ENCODE peak calls at places on chromosomes 4 and X, in four cellular contexts. B is naive thymus-derived CD4-positive, alpha-beta T cell; C is mesendoderm; A is RWPE2. Q is an unnamed sample.

GRCh38 chr4:168743576-168743975 is 246.7 kb downstream of the PALLD start:
- DNase-seq in B (no peak), C (no peak), A (no peak), Q (no peak)

GRCh38 chrX:119708936-119709335 is 16.0 kb upstream of the SEPTIN6 start:
- DNase-seq in B (no peak), A (no peak), C (no peak), Q (no peak)

GRCh38 chr4:88745581-88746163 is 48.0 kb upstream of the NAP1L5 start:
- DNase-seq in A (no peak), B (no peak), C (no peak), Q (no peak)

GRCh38 chr4:184453402-184454160 is 20.8 kb downstream of the IRF2 start:
- DNase-seq in C (peak; percentile 79), B (peak; percentile 14), A (no peak), Q (peak; percentile 11)

GRCh38 chr4:20432098-20432497 is 180.4 kb downstream of the SLIT2 start:
- DNase-seq in A (no peak), B (no peak), C (peak; percentile 6), Q (no peak)

GRCh38 chrX:108439961-108440696 is 491 bp downstream of the COL4A5 start:
- DNase-seq in A (no peak), B (no peak), C (no peak), Q (no peak)

GRCh38 chr4:119646347-119647071 is 17.9 kb upstream of the PDE5A start:
- DNase-seq in A (no peak), C (no peak), B (no peak), Q (no peak)

GRCh38 chr4:87465739-87466366 is 43.5 kb downstream of the NUDT9 start:
- DNase-seq in B (no peak), C (peak; percentile 52), A (no peak), Q (peak; percentile 68)

GRCh38 chrX:51496501-51497291 is at the start of gene NUDT11:
- DNase-seq in A (peak; percentile 72), B (no peak), C (peak; percentile 81), Q (peak; percentile 8)

GRCh38 chrX:47078129-47079043 is at the start of gene RGN:
- DNase-seq in C (peak; percentile 26), A (no peak), B (no peak), Q (no peak)

GRCh38 chr4:5758741-5759140 is 47.7 kb downstream of the EVC start:
- DNase-seq in B (no peak), A (peak; percentile 93), C (no peak), Q (no peak)

GRCh38 chr4:188308142-188308541 is 168.9 kb downstream of the TRIML1 start:
- DNase-seq in A (no peak), C (no peak), B (no peak), Q (no peak)

GRCh38 chr4:163755013-163755412 is 260.5 kb downstream of the TMA16 start:
- DNase-seq in B (no peak), C (peak; percentile 14), A (no peak), Q (peak; percentile 51)

GRCh38 chrX:8607326-8607725 is 124.6 kb downstream of the ANOS1 start:
- DNase-seq in C (peak; percentile 2), A (no peak), B (no peak), Q (no peak)

GRCh38 chr4:94741304-94741703 is 16.5 kb upstream of the BMPR1B start:
- DNase-seq in B (no peak), C (no peak), A (no peak), Q (no peak)

GRCh38 chr4:113760852-113761681 is 471 bp downstream of the CAMK2D start:
- DNase-seq in B (peak; percentile 21), A (peak; percentile 76), C (peak; percentile 87), Q (peak; percentile 47)

GRCh38 chr4:57342406-57342805 is 232.2 kb upstream of the IGFBP7 start:
- DNase-seq in B (no peak), C (no peak), A (no peak), Q (no peak)

GRCh38 chr4:152605641-152606304 is 69.9 kb upstream of the FBXW7 start:
- DNase-seq in A (no peak), C (peak; percentile 94), B (no peak), Q (no peak)

GRCh38 chrX:118345045-118345400 is 883 bp upstream of the WDR44 start:
- DNase-seq in A (no peak), B (no peak), C (no peak), Q (no peak)

GRCh38 chr4:10396181-10396580 is 61.0 kb downstream of the ZNF518B start:
- DNase-seq in A (peak; percentile 71), B (no peak), C (no peak), Q (peak; percentile 24)

GRCh38 chrX:23292979-23293651 is 41.5 kb upstream of the PTCHD1 start:
- DNase-seq in C (no peak), A (no peak), B (no peak), Q (no peak)

GRCh38 chrX:39693298-39693697 is 404.5 kb downstream of the BCOR start:
- DNase-seq in A (no peak), B (no peak), C (peak; percentile 70), Q (no peak)

GRCh38 chrX:150899191-150899757 is 806 bp upstream of the CD99L2 start:
- DNase-seq in B (peak; percentile 11), C (peak; percentile 59), A (no peak), Q (peak; percentile 62)

GRCh38 chr4:125315571-125316390 is 1.0 kb downstream of the FAT4 start:
- DNase-seq in C (peak; percentile 79), A (no peak), B (no peak), Q (no peak)

DNA sequence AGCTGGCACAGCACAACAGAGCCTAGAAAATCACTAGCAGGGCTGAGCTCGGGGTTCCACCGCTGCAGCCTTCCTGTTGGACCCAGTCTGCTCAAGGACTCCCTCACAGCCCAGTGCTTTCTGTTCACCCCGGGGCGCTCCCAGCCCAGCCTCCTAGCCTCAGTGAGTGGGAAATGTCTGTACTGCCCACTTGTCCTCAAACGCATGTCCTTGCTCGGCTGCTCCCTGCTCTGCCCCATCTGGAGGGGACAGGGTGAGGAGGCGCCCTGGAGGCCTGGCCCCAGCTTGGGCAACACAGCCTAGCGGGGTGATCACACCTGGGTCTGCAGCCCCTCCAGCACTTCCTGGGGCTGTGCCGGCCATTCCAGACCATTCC is 11.9 kb upstream of the CCNQ start:
- DNase-seq in C (no peak), A (no peak), B (no peak), Q (no peak)
- H3K4me3 ChIP-seq in C (no peak overlapping the region), A (no peak overlapping the region), B (peak overlapping the region; percentile 44), Q (no peak overlapping the region)

GRCh38 chrX:16839224-16839851 is 30.8 kb downstream of the RBBP7 start:
- DNase-seq in A (no peak), C (peak; percentile 14), B (no peak), Q (no peak)
- H3K36me3 ChIP-seq in A (peaks cover 44% of the 10 kb centered on the region), C (no peaks in the 10 kb centered on the region), B (peaks cover 11% of the 10 kb centered on the region), Q (peaks cover 54% of the 10 kb centered on the region)

GRCh38 chr4:122732329-122733026 is at the start of gene BBS12:
- DNase-seq in C (peak; percentile 100), A (peak; percentile 98), B (peak; percentile 90), Q (peak; percentile 99)

GRCh38 chr4:122733805-122734155 is 1.3 kb downstream of the BBS12 start:
- DNase-seq in A (no peak), B (no peak), C (no peak), Q (no peak)

GRCh38 chr4:122728781-122729330 is 3.6 kb upstream of the BBS12 start:
- DNase-seq in C (no peak), A (no peak), B (no peak), Q (no peak)

GRCh38 chr4:122731676-122732075 is 828 bp upstream of the BBS12 start:
- DNase-seq in B (no peak), A (no peak), C (no peak), Q (no peak)
- H3K4me3 ChIP-seq in B (peak overlapping the region; percentile 46), A (no peak overlapping the region), C (no peak overlapping the region), Q (peak overlapping the region; percentile 58)

DNA sequence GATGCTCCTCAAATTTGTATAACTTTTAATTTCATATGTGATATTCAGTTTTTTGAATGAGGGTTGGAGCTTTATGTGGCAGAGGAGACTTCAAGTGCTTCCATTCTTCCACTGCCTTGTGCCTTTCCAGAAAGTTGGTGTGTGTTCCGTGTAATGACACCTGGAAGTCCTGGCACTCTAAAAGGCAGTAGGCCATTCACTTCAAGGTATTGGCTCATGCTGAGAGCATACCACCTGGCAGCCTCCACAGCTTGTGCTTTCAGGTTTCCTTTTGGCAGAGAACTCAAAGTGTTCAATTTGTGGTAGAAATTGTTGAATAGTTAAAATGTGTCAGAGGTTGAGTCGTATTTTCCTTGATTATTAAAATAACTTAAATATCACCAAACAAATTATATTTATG is 49.6 kb downstream of the GRIA2 start:
- DNase-seq in C (no peak), B (no peak), A (no peak), Q (no peak)
- H3K36me3 ChIP-seq in C (no peaks in the 10 kb centered on the region), B (no peaks in the 10 kb centered on the region), A (no peaks in the 10 kb centered on the region), Q (no peaks in the 10 kb centered on the region)

GRCh38 chr4:985123-985830 is 1.6 kb upstream of the IDUA start:
- DNase-seq in C (peak; percentile 71), A (no peak), B (no peak), Q (peak; percentile 57)
- H3K4me3 ChIP-seq in C (no peak overlapping the region), A (no peak overlapping the region), B (peak overlapping the region; percentile 82), Q (peak overlapping the region; percentile 56)

Q was measured in CD4-positive, CD25-positive, alpha-beta regulatory T cell.